ENCODE peak calls at places on chromosomes 4 and X, in nine cellular contexts. One of them, this sample, is unnamed.

GRCh38 chr4:152778656-152779512 is 646 bp downstream of the TIGD4 start:
- DNase-seq in uterus: no peak
- DNase-seq in Peyer's patch: peak; percentile 55
- DNase-seq in spleen: peak; percentile 77
- DNase-seq in HepG2: peak; percentile 3
- DNase-seq in ovary: peak; percentile 39
- DNase-seq in stomach: peak; percentile 36
- DNase-seq in K562: no peak
- DNase-seq in tibial nerve: peak; percentile 9
- DNase-seq in this sample: no peak

GRCh38 chrX:77925764-77926163 is 15.3 kb downstream of the ATP7A start:
- DNase-seq in K562: no peak
- DNase-seq in HepG2: no peak
- DNase-seq in ovary: no peak
- DNase-seq in stomach: no peak
- DNase-seq in spleen: no peak
- DNase-seq in uterus: no peak
- DNase-seq in Peyer's patch: no peak
- DNase-seq in tibial nerve: no peak
- DNase-seq in this sample: no peak

GRCh38 chr4:25020240-25020639 is 10.5 kb downstream of the LGI2 start:
- DNase-seq in K562: no peak
- DNase-seq in Peyer's patch: no peak
- DNase-seq in HepG2: no peak
- DNase-seq in uterus: no peak
- DNase-seq in ovary: no peak
- DNase-seq in tibial nerve: no peak
- DNase-seq in stomach: no peak
- DNase-seq in spleen: no peak
- DNase-seq in this sample: no peak

GRCh38 chr4:122636697-122637096 is 15.8 kb upstream of the IL21 start:
- DNase-seq in uterus: no peak
- DNase-seq in ovary: no peak
- DNase-seq in spleen: no peak
- DNase-seq in K562: no peak
- DNase-seq in Peyer's patch: no peak
- DNase-seq in tibial nerve: no peak
- DNase-seq in stomach: no peak
- DNase-seq in HepG2: no peak
- DNase-seq in this sample: no peak

GRCh38 chr4:70603856-70604255 is 11.8 kb downstream of the AMBN start:
- DNase-seq in spleen: no peak
- DNase-seq in tibial nerve: no peak
- DNase-seq in ovary: no peak
- DNase-seq in stomach: no peak
- DNase-seq in K562: no peak
- DNase-seq in HepG2: no peak
- DNase-seq in Peyer's patch: no peak
- DNase-seq in uterus: no peak
- DNase-seq in this sample: no peak

GRCh38 chr4:4717692-4718091 is 141.8 kb upstream of the MSX1 start:
- DNase-seq in K562: no peak
- DNase-seq in uterus: no peak
- DNase-seq in tibial nerve: no peak
- DNase-seq in Peyer's patch: no peak
- DNase-seq in ovary: no peak
- DNase-seq in spleen: no peak
- DNase-seq in stomach: no peak
- DNase-seq in HepG2: no peak
- DNase-seq in this sample: no peak

GRCh38 chr4:66946761-66947160 is 598.5 kb downstream of the CENPC start:
- DNase-seq in tibial nerve: no peak
- DNase-seq in ovary: no peak
- DNase-seq in uterus: no peak
- DNase-seq in stomach: no peak
- DNase-seq in spleen: no peak
- DNase-seq in HepG2: no peak
- DNase-seq in K562: no peak
- DNase-seq in Peyer's patch: no peak
- DNase-seq in this sample: no peak

GRCh38 chr4:81685105-81685504 is 213.4 kb upstream of the RASGEF1B start:
- DNase-seq in Peyer's patch: no peak
- DNase-seq in K562: no peak
- DNase-seq in ovary: no peak
- DNase-seq in spleen: no peak
- DNase-seq in stomach: no peak
- DNase-seq in uterus: no peak
- DNase-seq in tibial nerve: no peak
- DNase-seq in HepG2: no peak
- DNase-seq in this sample: no peak

GRCh38 chr4:82097504-82097903 is 276.3 kb downstream of the HNRNPD start:
- DNase-seq in uterus: no peak
- DNase-seq in tibial nerve: no peak
- DNase-seq in Peyer's patch: no peak
- DNase-seq in stomach: no peak
- DNase-seq in K562: no peak
- DNase-seq in ovary: no peak
- DNase-seq in spleen: no peak
- DNase-seq in HepG2: no peak
- DNase-seq in this sample: no peak

GRCh38 chr4:26558166-26558895 is 25.6 kb upstream of the TBC1D19 start:
- DNase-seq in tibial nerve: no peak
- DNase-seq in uterus: no peak
- DNase-seq in Peyer's patch: no peak
- DNase-seq in spleen: no peak
- DNase-seq in stomach: no peak
- DNase-seq in ovary: no peak
- DNase-seq in HepG2: no peak
- DNase-seq in K562: no peak
- DNase-seq in this sample: no peak

GRCh38 chr4:30553721-30554120 is 166.4 kb upstream of the PCDH7 start:
- DNase-seq in K562: no peak
- DNase-seq in uterus: no peak
- DNase-seq in stomach: no peak
- DNase-seq in HepG2: no peak
- DNase-seq in ovary: no peak
- DNase-seq in Peyer's patch: no peak
- DNase-seq in spleen: no peak
- DNase-seq in tibial nerve: no peak
- DNase-seq in this sample: no peak

GRCh38 chr4:663438-664428 is 10.3 kb downstream of the ATP5ME start:
- DNase-seq in ovary: peak; percentile 71
- DNase-seq in K562: no peak
- DNase-seq in tibial nerve: no peak
- DNase-seq in Peyer's patch: peak; percentile 87
- DNase-seq in spleen: peak; percentile 95
- DNase-seq in HepG2: no peak
- DNase-seq in uterus: no peak
- DNase-seq in stomach: peak; percentile 53
- DNase-seq in this sample: no peak

GRCh38 chr4:71383984-71384383 is 45.2 kb downstream of the SLC4A4 start:
- DNase-seq in Peyer's patch: no peak
- DNase-seq in stomach: no peak
- DNase-seq in tibial nerve: no peak
- DNase-seq in HepG2: no peak
- DNase-seq in uterus: no peak
- DNase-seq in spleen: no peak
- DNase-seq in ovary: no peak
- DNase-seq in K562: no peak
- DNase-seq in this sample: no peak

GRCh38 chrX:96685205-96686099 is 810 bp downstream of the DIAPH2 start:
- DNase-seq in HepG2: peak; percentile 7
- DNase-seq in Peyer's patch: peak; percentile 58
- DNase-seq in uterus: peak; percentile 27
- DNase-seq in spleen: peak; percentile 86
- DNase-seq in ovary: peak; percentile 66
- DNase-seq in stomach: peak; percentile 35
- DNase-seq in tibial nerve: peak; percentile 27
- DNase-seq in K562: no peak
- DNase-seq in this sample: peak; percentile 91

GRCh38 chr4:140260227-140260626 is 106.2 kb upstream of the MAML3 start:
- DNase-seq in HepG2: no peak
- DNase-seq in stomach: no peak
- DNase-seq in spleen: no peak
- DNase-seq in uterus: no peak
- DNase-seq in Peyer's patch: no peak
- DNase-seq in K562: no peak
- DNase-seq in ovary: no peak
- DNase-seq in tibial nerve: no peak
- DNase-seq in this sample: no peak

GRCh38 chr4:147453561-147454141 is 27.2 kb upstream of the EDNRA start:
- DNase-seq in K562: no peak
- DNase-seq in ovary: no peak
- DNase-seq in HepG2: no peak
- DNase-seq in stomach: no peak
- DNase-seq in uterus: no peak
- DNase-seq in tibial nerve: no peak
- DNase-seq in spleen: no peak
- DNase-seq in Peyer's patch: no peak
- DNase-seq in this sample: no peak

DNA sequence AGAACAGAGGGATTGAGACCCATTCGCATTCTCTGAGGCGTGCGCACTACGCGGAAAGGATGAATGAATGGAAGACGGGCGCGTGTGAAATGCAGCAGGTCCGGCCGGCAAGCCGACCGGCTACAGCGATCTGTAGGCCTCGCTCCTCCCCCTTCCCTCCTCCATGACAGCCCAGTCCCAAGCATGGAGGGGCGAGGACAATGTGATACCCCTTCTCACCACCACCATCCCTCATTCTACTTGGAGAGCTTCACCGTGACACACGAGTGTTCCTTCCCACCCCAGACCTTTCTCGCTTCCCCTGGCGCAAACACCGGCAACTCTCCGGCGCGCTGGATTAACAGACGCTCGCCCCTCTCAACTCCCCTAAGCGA is 815 bp downstream of the EIF4E start:
- DNase-seq in spleen: peak; percentile 90
- DNase-seq in ovary: peak; percentile 66
- DNase-seq in K562: peak; percentile 51
- DNase-seq in Peyer's patch: peak; percentile 86
- DNase-seq in HepG2: peak; percentile 76
- DNase-seq in uterus: peak; percentile 54
- DNase-seq in tibial nerve: peak; percentile 54
- DNase-seq in stomach: peak; percentile 65
- DNase-seq in this sample: no peak
- TF ChIP-seq POLR2A in spleen: no peak
- TF ChIP-seq POLR2A in ovary: no peak
- TF ChIP-seq POLR2A in K562: no peak
- TF ChIP-seq POLR2A in Peyer's patch: no peak
- TF ChIP-seq POLR2A in HepG2: peak; percentile 66
- TF ChIP-seq POLR2A in uterus: no peak
- TF ChIP-seq POLR2A in tibial nerve: no peak
- TF ChIP-seq POLR2A in stomach: no peak
- TF ChIP-seq POLR2A in this sample: no peak

DNA sequence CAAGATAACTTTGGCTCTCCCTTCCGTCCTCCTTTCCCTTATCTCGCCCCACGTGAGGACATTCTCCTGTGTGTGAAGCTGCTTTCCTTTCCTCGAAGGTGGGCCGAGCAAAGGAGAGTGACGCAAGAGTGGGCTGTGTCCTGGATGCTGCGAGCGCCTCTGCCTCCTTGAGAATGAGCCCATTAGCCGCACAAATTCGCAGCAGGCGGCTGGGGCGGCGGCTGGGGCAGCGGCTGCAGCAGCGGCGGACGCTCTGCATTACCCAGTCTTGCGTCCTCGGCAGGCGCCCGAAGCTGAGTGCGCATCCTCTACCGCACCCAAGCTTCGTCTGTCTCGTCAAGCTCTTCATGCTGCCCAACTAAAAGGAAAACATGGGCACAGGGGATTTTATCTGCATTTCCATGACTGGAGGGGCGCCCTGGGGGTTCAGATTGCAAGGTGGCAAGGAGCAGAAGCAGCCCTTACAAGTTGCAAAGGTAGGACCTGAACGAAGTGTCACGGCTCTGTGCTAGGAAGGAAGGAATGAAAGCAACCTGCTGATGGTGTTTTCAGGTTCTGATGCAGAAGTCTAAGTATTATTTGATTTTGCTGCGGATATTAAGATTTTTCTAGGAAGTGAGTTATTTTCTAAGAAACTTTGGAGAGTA is at the start of gene SYNPO2:
- DNase-seq in ovary: peak; percentile 92
- DNase-seq in spleen: peak; percentile 82
- DNase-seq in stomach: peak; percentile 54
- DNase-seq in tibial nerve: peak; percentile 79
- DNase-seq in uterus: peak; percentile 90
- DNase-seq in HepG2: no peak
- DNase-seq in Peyer's patch: peak; percentile 76
- DNase-seq in K562: no peak
- DNase-seq in this sample: peak; percentile 96
- TF ChIP-seq POLR2A in ovary: peak; percentile 92
- TF ChIP-seq POLR2A in spleen: no peak
- TF ChIP-seq POLR2A in stomach: peak; percentile 69
- TF ChIP-seq POLR2A in tibial nerve: peak; percentile 60
- TF ChIP-seq POLR2A in uterus: peak; percentile 94
- TF ChIP-seq POLR2A in HepG2: no peak
- TF ChIP-seq POLR2A in Peyer's patch: no peak
- TF ChIP-seq POLR2A in K562: no peak
- TF ChIP-seq POLR2A in this sample: peak; percentile 76

DNA sequence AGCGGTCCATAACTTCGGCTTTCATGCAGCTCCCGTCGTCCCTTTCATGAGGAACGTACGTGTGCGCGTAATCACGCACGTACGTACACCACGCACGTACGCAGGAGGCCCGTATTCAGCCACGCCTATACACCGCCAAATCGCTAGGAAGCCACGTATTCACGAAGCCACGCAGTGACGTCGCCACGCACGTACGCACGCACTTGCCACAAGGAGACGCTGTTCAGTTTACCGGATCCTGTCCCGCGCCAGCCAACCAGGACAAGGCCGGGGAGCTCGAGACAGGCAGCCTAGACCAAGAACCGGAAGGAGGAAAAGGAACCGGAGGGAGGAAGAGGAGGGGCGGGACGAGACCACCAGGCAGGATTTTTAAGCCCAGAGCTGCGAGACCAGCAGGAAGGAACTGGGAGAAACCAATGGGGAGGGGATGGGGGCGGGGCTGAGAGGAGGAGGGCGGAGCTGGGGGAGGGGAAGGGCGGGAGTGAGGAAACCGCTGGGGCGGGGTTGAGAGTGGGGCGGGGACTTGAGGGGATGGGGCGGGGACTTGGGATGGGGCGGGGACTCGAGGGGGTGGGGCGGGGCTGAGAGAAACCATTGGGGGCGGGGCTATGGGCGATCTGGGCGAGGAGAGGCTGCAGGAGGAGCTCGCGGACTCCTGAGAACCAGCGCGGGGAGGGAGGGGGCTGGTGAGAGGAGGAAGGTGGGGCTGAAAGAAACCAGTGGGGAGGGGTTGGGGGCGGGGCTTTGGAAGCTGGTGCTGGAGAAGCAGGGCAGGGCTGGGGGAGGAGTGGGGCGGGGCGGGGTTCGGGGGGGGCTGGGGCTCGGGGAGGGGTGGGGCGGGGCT is at the start of gene EOLA2:
- DNase-seq in HepG2: peak; percentile 94
- DNase-seq in tibial nerve: peak; percentile 91
- DNase-seq in uterus: peak; percentile 93
- DNase-seq in ovary: peak; percentile 95
- DNase-seq in stomach: peak; percentile 94
- DNase-seq in Peyer's patch: peak; percentile 98
- DNase-seq in spleen: peak; percentile 97
- DNase-seq in K562: peak; percentile 63
- DNase-seq in this sample: peak; percentile 99
- TF ChIP-seq POLR2A in HepG2: peak; percentile 71
- TF ChIP-seq POLR2A in tibial nerve: peak; percentile 69
- TF ChIP-seq POLR2A in uterus: peak; percentile 54
- TF ChIP-seq POLR2A in ovary: peak; percentile 55
- TF ChIP-seq POLR2A in stomach: peak; percentile 70
- TF ChIP-seq POLR2A in Peyer's patch: peak; percentile 54
- TF ChIP-seq POLR2A in spleen: no peak
- TF ChIP-seq POLR2A in K562: peak; percentile 75
- TF ChIP-seq POLR2A in this sample: peak; percentile 1

GRCh38 chr4:186727149-186727976 is 3.7 kb upstream of the FAT1 start:
- DNase-seq in spleen: no peak
- DNase-seq in Peyer's patch: no peak
- DNase-seq in tibial nerve: no peak
- DNase-seq in K562: no peak
- DNase-seq in stomach: no peak
- DNase-seq in HepG2: no peak
- DNase-seq in uterus: no peak
- DNase-seq in ovary: no peak
- DNase-seq in this sample: peak; percentile 88
- TF ChIP-seq POLR2A in spleen: no peak
- TF ChIP-seq POLR2A in Peyer's patch: no peak
- TF ChIP-seq POLR2A in tibial nerve: no peak
- TF ChIP-seq POLR2A in K562: no peak
- TF ChIP-seq POLR2A in stomach: no peak
- TF ChIP-seq POLR2A in HepG2: no peak
- TF ChIP-seq POLR2A in uterus: no peak
- TF ChIP-seq POLR2A in ovary: no peak
- TF ChIP-seq POLR2A in this sample: no peak